ENCODE peak calls at places on chromosomes 1 and 21, in ten cellular contexts. T, O, J, C, H, U, Z, D, I and L are unnamed samples.

GRCh38 chr21:32868631-32869454 is 97.3 kb upstream of the PAXBP1 start:
- DNase-seq in T (no peak), O (no peak), J (no peak), C (no peak), H (no peak), U (no peak), Z (no peak), D (no peak), I (no peak), L (no peak)

GRCh38 chr1:172005856-172006255 is 164.6 kb downstream of the DNM3 start:
- DNase-seq in T (no peak), O (no peak), J (no peak), C (no peak), H (peak), U (no peak), Z (no peak), D (no peak), I (no peak), L (no peak)

GRCh38 chr1:44808938-44809917 is 905 bp downstream of the BTBD19 start:
- DNase-seq in T (no peak), O (no peak), J (peak), C (peak), H (peak), U (no peak), Z (peak), D (peak), I (peak), L (no peak)

GRCh38 chr1:35573198-35573775 is at the start of gene TFAP2E:
- DNase-seq in T (peak), O (no peak), J (peak), C (no peak), H (peak), U (peak), Z (no peak), D (no peak), I (peak), L (no peak)

GRCh38 chr1:155268630-155269029 is 4.7 kb downstream of the CLK2 start:
- DNase-seq in T (no peak), O (no peak), J (no peak), C (no peak), H (no peak), U (no peak), Z (no peak), D (no peak), I (no peak), L (no peak)

GRCh38 chr1:242784074-242784473 is 259.6 kb upstream of the PLD5 start:
- DNase-seq in T (no peak), O (no peak), J (no peak), C (no peak), H (no peak), U (no peak), Z (peak), D (no peak), I (no peak), L (no peak)

GRCh38 chr1:147235822-147236221 is 6.7 kb upstream of the CHD1L start:
- DNase-seq in T (no peak), O (no peak), J (peak), C (no peak), H (no peak), U (no peak), Z (no peak), D (peak), I (no peak), L (no peak)

GRCh38 chr1:195894411-195894810 is 713.8 kb downstream of the KCNT2 start:
- DNase-seq in T (peak), O (no peak), J (no peak), C (no peak), H (no peak), U (no peak), Z (no peak), D (no peak), I (no peak), L (no peak)

GRCh38 chr1:9449106-9449627 is 90.1 kb upstream of the SLC25A33 start:
- DNase-seq in T (no peak), O (no peak), J (no peak), C (no peak), H (peak), U (no peak), Z (no peak), D (no peak), I (peak), L (no peak)

GRCh38 chr1:66445492-66446181 is 88.3 kb upstream of the SGIP1 start:
- DNase-seq in T (no peak), O (no peak), J (peak), C (no peak), H (no peak), U (no peak), Z (peak), D (peak), I (no peak), L (no peak)

GRCh38 chr1:57101171-57101570 is 135.4 kb upstream of the C8B start:
- DNase-seq in T (no peak), O (no peak), J (no peak), C (no peak), H (peak), U (no peak), Z (no peak), D (no peak), I (no peak), L (no peak)

DNA sequence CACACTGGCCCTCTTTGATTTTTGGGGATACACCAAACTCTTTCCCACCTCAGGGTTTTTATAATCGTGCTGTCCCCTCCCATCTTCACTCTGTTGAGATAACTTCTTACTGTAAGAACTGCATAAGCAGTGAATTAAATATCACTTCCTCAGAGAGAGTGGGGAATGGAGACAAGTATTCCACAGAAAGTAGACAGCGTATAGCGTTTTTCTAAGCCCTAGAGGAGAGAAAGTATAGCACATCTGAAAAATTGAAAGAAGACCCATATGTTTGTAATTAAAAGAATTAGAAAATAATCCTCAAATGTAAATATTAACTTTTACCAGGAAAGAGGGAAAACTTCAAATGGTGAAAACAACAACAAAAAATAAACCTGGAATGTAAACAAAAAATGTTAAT is 67.3 kb downstream of the GPR161 start:
- DNase-seq in T (no peak), O (no peak), J (no peak), C (no peak), H (no peak), U (no peak), Z (no peak), D (no peak), I (no peak), L (no peak)
- TF ChIP-seq CTCF in T (no peak), O (no peak), J (no peak), C (no peak), H (no peak), U (no peak), Z (no peak), D (no peak), I (no peak), L (no peak)

GRCh38 chr1:82604524-82604923 is 803.8 kb downstream of the ADGRL2 start:
- DNase-seq in T (peak), O (no peak), J (no peak), C (no peak), H (no peak), U (no peak), Z (no peak), D (no peak), I (no peak), L (no peak)
- TF ChIP-seq CTCF in T (no peak), O (no peak), J (no peak), C (no peak), H (no peak), U (no peak), Z (no peak), D (no peak), I (no peak), L (no peak)

DNA sequence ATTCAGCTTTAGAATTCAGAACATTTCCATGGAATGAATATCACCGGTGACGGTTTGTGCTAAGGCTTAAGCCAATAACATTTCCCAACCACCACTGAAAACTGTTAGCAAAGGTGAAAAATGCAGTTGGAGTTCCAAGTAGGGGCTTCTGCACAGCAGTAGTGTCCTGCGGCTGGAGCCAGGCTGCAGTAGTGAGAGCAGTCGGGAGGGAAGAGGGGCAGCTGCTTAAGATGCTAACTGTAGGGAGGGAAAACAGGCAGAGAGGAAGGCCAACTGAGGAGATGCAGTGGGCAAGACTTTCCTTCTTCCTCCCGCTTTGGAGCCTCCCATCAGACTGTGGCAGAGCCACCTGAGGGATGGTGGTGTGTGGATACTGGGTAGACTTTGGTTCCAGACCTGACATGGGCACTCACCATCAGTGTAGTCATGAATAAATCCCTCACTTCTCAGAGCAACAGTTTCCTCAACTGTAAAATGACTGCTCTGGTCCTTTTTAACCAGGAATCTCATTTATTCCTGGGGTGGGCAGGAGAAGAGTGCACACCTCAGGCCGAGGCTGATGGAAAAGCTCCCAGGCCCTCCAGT is 3.2 kb downstream of the F3 start:
- DNase-seq in T (peak), O (no peak), J (no peak), C (no peak), H (no peak), U (no peak), Z (no peak), D (no peak), I (no peak), L (no peak)
- TF ChIP-seq CTCF in T (peak), O (peak), J (no peak), C (no peak), H (peak), U (no peak), Z (no peak), D (no peak), I (no peak), L (no peak)

DNA sequence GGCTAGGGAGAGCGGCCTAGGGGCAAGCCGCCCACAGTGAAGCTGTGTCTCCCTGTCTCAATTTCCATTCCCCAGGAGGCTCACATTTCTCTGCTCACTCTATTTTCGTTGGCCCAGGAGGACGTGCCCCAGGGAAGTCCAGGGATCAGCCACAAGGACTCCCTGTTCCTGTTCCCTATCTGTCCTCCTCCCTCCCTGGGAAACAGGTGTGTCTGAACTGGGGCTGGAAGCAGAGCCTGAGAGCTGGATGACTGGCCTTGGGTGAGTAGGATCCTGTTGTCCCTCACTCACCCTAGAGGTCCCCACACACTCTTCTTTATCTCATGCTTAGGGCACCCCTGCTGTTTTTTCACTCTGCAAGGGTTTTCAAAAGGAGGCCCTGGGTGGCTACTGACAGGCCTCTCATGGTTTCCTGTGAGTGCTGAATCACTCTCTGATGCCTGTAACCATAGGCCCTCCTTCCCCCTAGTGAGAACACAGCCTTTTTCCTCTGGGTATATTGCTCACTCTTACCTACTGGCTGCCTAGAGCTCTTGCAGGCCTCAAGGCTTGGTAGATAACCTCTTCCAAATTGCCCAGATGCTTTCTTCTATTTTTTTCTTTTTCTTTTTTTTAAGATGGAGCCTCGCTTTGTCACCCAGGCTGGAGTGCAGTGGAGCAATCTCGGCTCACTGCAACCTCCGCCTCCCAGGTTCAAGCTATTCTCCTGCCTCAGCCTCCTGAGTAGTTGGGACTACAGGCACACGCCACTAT is 3.3 kb upstream of the UTP11 start:
- DNase-seq in T (peak), O (no peak), J (no peak), C (peak), H (peak), U (no peak), Z (no peak), D (no peak), I (no peak), L (no peak)
- TF ChIP-seq CTCF in T (no peak), O (no peak), J (no peak), C (no peak), H (peak), U (no peak), Z (no peak), D (no peak), I (no peak), L (no peak)

GRCh38 chr1:241639040-241639652 is 1.0 kb downstream of the CHML start:
- DNase-seq in T (no peak), O (no peak), J (no peak), C (no peak), H (peak), U (no peak), Z (peak), D (no peak), I (no peak), L (no peak)

GRCh38 chr1:241640149-241640866 is at the start of the genes CHML and OPN3:
- DNase-seq in T (peak), O (no peak), J (peak), C (peak), H (peak), U (peak), Z (peak), D (peak), I (peak), L (peak)

GRCh38 chr1:241638091-241638682 is 2.0 kb downstream of the CHML start:
- DNase-seq in T (no peak), O (no peak), J (no peak), C (no peak), H (no peak), U (no peak), Z (no peak), D (no peak), I (no peak), L (no peak)

GRCh38 chr1:241640867-241641542 is 836 bp upstream of the CHML start:
- DNase-seq in T (no peak), O (no peak), J (no peak), C (no peak), H (no peak), U (no peak), Z (peak), D (peak), I (no peak), L (no peak)

DNA sequence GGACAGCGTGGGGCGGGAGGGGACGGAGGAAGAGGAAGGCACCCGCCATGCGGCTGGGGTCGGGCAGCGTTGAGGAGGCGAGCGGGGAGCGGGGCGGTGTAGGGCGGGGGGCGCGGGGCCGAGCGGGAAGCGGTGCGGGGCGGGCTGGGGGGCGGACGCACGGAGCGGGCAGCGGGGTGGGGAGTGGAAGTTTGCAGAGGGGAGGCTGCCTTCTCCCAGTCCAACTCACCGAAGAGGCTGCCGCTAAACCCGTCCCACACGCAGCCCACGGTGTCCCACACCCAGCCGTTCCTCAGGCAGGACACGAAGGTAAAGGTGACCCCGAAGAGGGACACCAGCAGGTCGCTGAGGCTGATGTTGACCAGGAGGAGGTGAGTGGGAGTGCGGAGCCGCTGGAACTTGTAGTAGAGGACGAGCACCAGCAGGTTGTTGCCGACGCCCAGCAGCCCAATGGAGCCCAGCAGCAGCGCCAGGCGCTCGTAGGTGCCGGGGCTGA is 468 bp downstream of the CHML start:
- DNase-seq in T (peak), O (no peak), J (no peak), C (no peak), H (peak), U (no peak), Z (no peak), D (peak), I (peak), L (no peak)
- TF ChIP-seq CTCF in T (no peak), O (no peak), J (no peak), C (no peak), H (no peak), U (no peak), Z (peak), D (no peak), I (no peak), L (no peak)